ENCODE peak calls at places on chromosomes 5 and 9, in four cellular contexts. H is ACHN, A is tibial nerve, G is BE2C. E is an unnamed sample.

GRCh38 chr5:77390222-77390621 is 101.9 kb downstream of the WDR41 start:
- DNase-seq in A (no peak), G (no peak), H (no peak), E (no peak)

GRCh38 chr9:136220017-136220729 is 15.2 kb upstream of the LHX3 start:
- DNase-seq in A (no peak), G (peak), H (peak), E (peak)

GRCh38 chr5:54045077-54045792 is 265.1 kb downstream of the ARL15 start:
- DNase-seq in A (no peak), H (no peak), G (no peak), E (no peak)

GRCh38 chr9:78542491-78543175 is 245.7 kb downstream of the PSAT1 start:
- DNase-seq in H (no peak), A (no peak), G (no peak), E (no peak)

GRCh38 chr5:178329331-178329730 is 96.7 kb upstream of the PHYKPL start:
- DNase-seq in A (no peak), G (no peak), H (no peak), E (no peak)

GRCh38 chr5:102701748-102702147 is 53.4 kb upstream of the PAM start:
- DNase-seq in A (no peak), H (no peak), G (no peak), E (no peak)

GRCh38 chr5:126339215-126339805 is 83.9 kb upstream of the GRAMD2B start:
- DNase-seq in A (peak), H (peak), G (peak), E (peak)

GRCh38 chr9:85605905-85606304 is 135.8 kb downstream of the AGTPBP1 start:
- DNase-seq in H (no peak), G (no peak), A (no peak), E (no peak)

GRCh38 chr5:53453898-53454837 is 26.3 kb upstream of the FST start:
- DNase-seq in H (no peak), G (no peak), A (no peak), E (no peak)

GRCh38 chr9:114677418-114677817 is 4.6 kb downstream of the TEX48 start:
- DNase-seq in G (peak), H (peak), A (no peak), E (peak)

GRCh38 chr5:73201547-73202513 is 28.8 kb downstream of the TMEM174 start:
- DNase-seq in H (peak), G (peak), A (peak), E (peak)

GRCh38 chr9:92294297-92294676 is 790 bp upstream of the IARS1 start:
- DNase-seq in A (no peak), H (peak), G (peak), E (peak)

GRCh38 chr5:64165500-64166200 is at the start of gene RNF180:
- DNase-seq in G (peak), H (peak), A (no peak), E (peak)